ENCODE peak calls at places on chromosomes 16 and 17, in six cellular contexts. M, E, Q, G, V and T are unnamed samples. For H3K4me1, the result is how much of the 10 kb centered on the place peaks cover.

GRCh38 chr17:19728114-19728495 is 11.7 kb upstream of the SLC47A2 start:
- DNase-seq in M (peak), E (peak), Q (no peak), G (peak), V (peak), T (peak)

GRCh38 chr16:2853531-2854073 is 4.4 kb downstream of the PRSS22 start:
- DNase-seq in M (no peak), E (no peak), Q (no peak), G (no peak), V (no peak), T (no peak)

GRCh38 chr16:57617604-57618111 is 10.8 kb upstream of the ADGRG1 start:
- DNase-seq in M (peak), E (peak), Q (no peak), G (no peak), V (no peak), T (no peak)

GRCh38 chr16:9797306-9797705 is 384.9 kb downstream of the GRIN2A start:
- DNase-seq in M (no peak), E (no peak), Q (no peak), G (peak), V (no peak), T (no peak)

GRCh38 chr17:7857724-7858486 is at the start of gene CYB5D1:
- DNase-seq in M (peak), E (peak), Q (peak), G (peak), V (peak), T (peak)

GRCh38 chr17:31564883-31565297 is 173.4 kb downstream of the RAB11FIP4 start:
- DNase-seq in M (no peak), E (peak), Q (peak), G (no peak), V (peak), T (peak)

GRCh38 chr17:35750526-35751395 is 2.3 kb downstream of the GAS2L2 start:
- DNase-seq in M (no peak), E (no peak), Q (no peak), G (no peak), V (no peak), T (no peak)

GRCh38 chr17:48532261-48532660 is 1.4 kb upstream of the HOXB1 start:
- DNase-seq in M (no peak), E (no peak), Q (no peak), G (no peak), V (no peak), T (no peak)

GRCh38 chr16:31528726-31529397 is 1.2 kb downstream of the AHSP start:
- DNase-seq in M (no peak), E (peak), Q (peak), G (no peak), V (no peak), T (no peak)

GRCh38 chr17:74454197-74455024 is 12.0 kb upstream of the CD300A start:
- DNase-seq in M (peak), E (peak), Q (peak), G (peak), V (peak), T (peak)

GRCh38 chr17:45364531-45365390 is 47.9 kb upstream of the MAP3K14 start:
- DNase-seq in M (peak), E (no peak), Q (peak), G (peak), V (no peak), T (no peak)

GRCh38 chr17:16444258-16444886 is 29.0 kb downstream of the TRPV2 start:
- DNase-seq in M (peak), E (peak), Q (no peak), G (no peak), V (no peak), T (peak)

GRCh38 chr16:66639091-66639885 is 34.8 kb downstream of the CMTM3 start:
- DNase-seq in M (no peak), E (no peak), Q (no peak), G (no peak), V (no peak), T (no peak)

GRCh38 chr16:20799599-20799998 is 6.7 kb downstream of the ERI2 start:
- DNase-seq in M (no peak), E (no peak), Q (peak), G (no peak), V (peak), T (no peak)

GRCh38 chr17:7213895-7214299 is 5.7 kb downstream of the DLG4 start:
- DNase-seq in M (peak), E (peak), Q (peak), G (no peak), V (peak), T (peak)

GRCh38 chr16:17370233-17371013 is 100.3 kb downstream of the XYLT1 start:
- DNase-seq in M (no peak), E (no peak), Q (no peak), G (peak), V (peak), T (peak)

GRCh38 chr17:75637143-75637538 is 3.9 kb downstream of the SMIM5 start:
- DNase-seq in M (no peak), E (no peak), Q (no peak), G (peak), V (no peak), T (peak)

GRCh38 chr16:47750371-47750770 is 289.2 kb downstream of the PHKB start:
- DNase-seq in M (no peak), E (no peak), Q (no peak), G (no peak), V (no peak), T (no peak)

GRCh38 chr16:68564367-68564985 is 25.4 kb downstream of the ZFP90 start:
- DNase-seq in M (no peak), E (no peak), Q (peak), G (no peak), V (peak), T (no peak)

GRCh38 chr16:11682655-11683096 is 14.4 kb downstream of the SNN start:
- DNase-seq in M (no peak), E (no peak), Q (no peak), G (no peak), V (peak), T (no peak)

GRCh38 chr17:55584055-55584685 is 72.9 kb upstream of the SMIM36 start:
- DNase-seq in M (no peak), E (no peak), Q (no peak), G (no peak), V (peak), T (no peak)

GRCh38 chr17:66842959-66843358 is 8.0 kb downstream of the CACNG5 start:
- DNase-seq in M (no peak), E (no peak), Q (no peak), G (no peak), V (no peak), T (no peak)

GRCh38 chr17:17693955-17694228 is 12.6 kb downstream of the RAI1 start:
- DNase-seq in M (no peak), E (no peak), Q (no peak), G (no peak), V (no peak), T (no peak)

GRCh38 chr17:75051941-75052340 is 4.9 kb downstream of the KCTD2 start:
- DNase-seq in M (no peak), E (no peak), Q (no peak), G (no peak), V (no peak), T (no peak)

GRCh38 chr17:66673668-66674276 is 161.1 kb upstream of the CACNG5 start:
- DNase-seq in M (peak), E (peak), Q (peak), G (no peak), V (peak), T (peak)

GRCh38 chr16:24188751-24189318 is 67.3 kb upstream of the CACNG3 start:
- DNase-seq in M (no peak), E (no peak), Q (no peak), G (no peak), V (no peak), T (no peak)

GRCh38 chr17:19724501-19725420 is 8.4 kb upstream of the SLC47A2 start:
- DNase-seq in M (peak), E (peak), Q (no peak), G (peak), V (no peak), T (no peak)

GRCh38 chr16:58501242-58502131 is 1.5 kb downstream of the NDRG4 start:
- DNase-seq in M (no peak), E (peak), Q (peak), G (peak), V (no peak), T (peak)

GRCh38 chr16:6193718-6194117 is 1096.1 kb upstream of the EEF2KMT start:
- DNase-seq in M (no peak), E (no peak), Q (peak), G (no peak), V (no peak), T (no peak)

GRCh38 chr17:4969551-4970231 is 2.1 kb upstream of the SPAG7 start:
- DNase-seq in M (peak), E (no peak), Q (no peak), G (no peak), V (peak), T (no peak)

GRCh38 chr16:57299009-57299718 is 14.7 kb upstream of the PLLP start:
- DNase-seq in M (no peak), E (no peak), Q (peak), G (no peak), V (no peak), T (no peak)

GRCh38 chr16:57797526-57798266 is 4.6 kb downstream of the KIFC3 start:
- DNase-seq in M (no peak), E (peak), Q (peak), G (peak), V (no peak), T (peak)

GRCh38 chr17:6953689-6954088 is 42.2 kb upstream of the ALOX12 start:
- DNase-seq in M (no peak), E (no peak), Q (no peak), G (no peak), V (no peak), T (no peak)

GRCh38 chr17:43406676-43407645 is 8.2 kb downstream of the ARL4D start:
- DNase-seq in M (no peak), E (no peak), Q (peak), G (no peak), V (peak), T (peak)

GRCh38 chr17:17387461-17388362 is 84.5 kb downstream of the NT5M start:
- DNase-seq in M (no peak), E (peak), Q (peak), G (no peak), V (no peak), T (peak)

GRCh38 chr16:82653550-82654511 is 27.1 kb downstream of the CDH13 start:
- DNase-seq in M (no peak), E (no peak), Q (peak), G (no peak), V (peak), T (no peak)

GRCh38 chr17:62653831-62654829 is 26.7 kb downstream of the MRC2 start:
- DNase-seq in M (peak), E (peak), Q (no peak), G (peak), V (peak), T (no peak)

GRCh38 chr16:72876981-72877373 is 171.0 kb downstream of the ZFHX3 start:
- DNase-seq in M (no peak), E (no peak), Q (no peak), G (no peak), V (no peak), T (no peak)

GRCh38 chr17:73365934-73366623 is 54.3 kb upstream of the CDC42EP4 start:
- DNase-seq in M (peak), E (peak), Q (no peak), G (peak), V (no peak), T (peak)
- H3K4me3 ChIP-seq in M (no peak), E (no peak), Q (no peak), G (no peak), V (no peak), T (no peak)

GRCh38 chr17:38910325-38910724 is 15.1 kb upstream of the LASP1NB start:
- DNase-seq in M (no peak), E (no peak), Q (no peak), G (peak), V (no peak), T (no peak)
- H3K4me1 ChIP-seq in M (under half), E (under half), Q (under half), G (under half), V (under half), T (under half)

GRCh38 chr17:1732241-1733046 is 7.9 kb downstream of the WDR81 start:
- DNase-seq in M (no peak), E (no peak), Q (no peak), G (peak), V (no peak), T (no peak)

GRCh38 chr17:1733047-1733357 is 8.5 kb downstream of the WDR81 start:
- DNase-seq in M (no peak), E (no peak), Q (no peak), G (no peak), V (no peak), T (no peak)

GRCh38 chr17:1731194-1731506 is 6.6 kb downstream of the WDR81 start:
- DNase-seq in M (no peak), E (no peak), Q (no peak), G (no peak), V (no peak), T (no peak)

GRCh38 chr17:1730004-1730344 is 5.5 kb downstream of the WDR81 start:
- DNase-seq in M (no peak), E (no peak), Q (no peak), G (no peak), V (no peak), T (no peak)

DNA sequence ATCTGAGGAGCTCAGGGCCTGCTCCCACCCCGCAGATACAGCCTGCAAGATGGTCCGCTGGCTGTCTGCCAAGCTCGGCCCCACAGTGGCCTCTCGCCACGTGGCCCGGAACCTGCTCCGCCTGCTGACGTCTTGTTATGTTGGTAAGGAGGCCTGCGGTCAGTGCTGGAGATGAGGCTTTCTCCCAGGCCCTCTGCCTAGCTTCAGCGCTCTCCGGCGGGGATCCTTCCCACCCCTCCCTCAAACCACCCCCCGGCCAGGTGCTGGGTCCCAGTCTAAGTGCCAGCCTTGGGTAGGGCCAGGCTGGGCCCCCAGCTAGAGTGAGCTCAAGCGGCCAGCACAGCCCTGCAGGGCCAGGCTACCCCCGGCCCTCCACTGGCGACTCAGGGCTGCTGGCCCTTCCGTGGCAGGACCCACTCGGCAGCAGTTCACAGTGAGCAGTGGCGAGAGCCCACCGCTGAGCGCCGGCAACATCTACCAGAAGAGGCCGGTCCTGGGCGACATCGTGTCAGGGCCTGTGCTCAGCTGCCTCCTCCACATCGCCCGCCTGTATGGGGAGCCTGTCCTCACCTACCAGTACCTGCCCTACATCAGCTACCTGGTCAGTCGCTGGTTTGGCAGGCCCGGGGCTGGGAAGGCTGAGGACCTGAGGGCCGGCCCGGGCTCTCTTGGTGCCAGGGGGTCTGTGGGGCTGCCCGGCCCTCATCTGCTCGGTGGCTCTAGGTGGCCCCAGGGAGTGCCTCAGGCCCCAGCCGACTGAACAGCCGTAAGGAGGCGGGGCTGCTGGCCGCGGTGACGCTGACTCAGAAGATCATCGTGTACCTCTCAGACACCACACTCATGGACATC is 6.1 kb downstream of the WDR81 start:
- DNase-seq in M (peak), E (peak), Q (no peak), G (peak), V (peak), T (peak)
- H3K4me3 ChIP-seq in M (no peak), E (no peak), Q (no peak), G (no peak), V (no peak), T (no peak)

GRCh38 chr17:28743243-28744103 is at the start of gene TRAF4:
- DNase-seq in M (peak), E (peak), Q (peak), G (peak), V (peak), T (peak)
- H3K4me1 ChIP-seq in M (under half), E (under half), Q (under half), G (under half), V (under half), T (under half)

GRCh38 chr16:87486282-87486681 is 6.5 kb downstream of the ZCCHC14 start:
- DNase-seq in M (no peak), E (no peak), Q (no peak), G (no peak), V (no peak), T (no peak)

GRCh38 chr16:87490091-87490798 is 2.6 kb downstream of the ZCCHC14 start:
- DNase-seq in M (no peak), E (no peak), Q (no peak), G (no peak), V (peak), T (no peak)

GRCh38 chr16:87484487-87485331 is 8.1 kb downstream of the ZCCHC14 start:
- DNase-seq in M (peak), E (no peak), Q (no peak), G (no peak), V (no peak), T (peak)

GRCh38 chr16:87489434-87490045 is 3.3 kb downstream of the ZCCHC14 start:
- DNase-seq in M (peak), E (no peak), Q (no peak), G (no peak), V (no peak), T (no peak)

GRCh38 chr16:87487361-87487924 is 5.4 kb downstream of the ZCCHC14 start:
- DNase-seq in M (peak), E (peak), Q (peak), G (peak), V (no peak), T (peak)
- H3K4me3 ChIP-seq in M (no peak), E (no peak), Q (peak), G (no peak), V (peak), T (no peak)

DNA sequence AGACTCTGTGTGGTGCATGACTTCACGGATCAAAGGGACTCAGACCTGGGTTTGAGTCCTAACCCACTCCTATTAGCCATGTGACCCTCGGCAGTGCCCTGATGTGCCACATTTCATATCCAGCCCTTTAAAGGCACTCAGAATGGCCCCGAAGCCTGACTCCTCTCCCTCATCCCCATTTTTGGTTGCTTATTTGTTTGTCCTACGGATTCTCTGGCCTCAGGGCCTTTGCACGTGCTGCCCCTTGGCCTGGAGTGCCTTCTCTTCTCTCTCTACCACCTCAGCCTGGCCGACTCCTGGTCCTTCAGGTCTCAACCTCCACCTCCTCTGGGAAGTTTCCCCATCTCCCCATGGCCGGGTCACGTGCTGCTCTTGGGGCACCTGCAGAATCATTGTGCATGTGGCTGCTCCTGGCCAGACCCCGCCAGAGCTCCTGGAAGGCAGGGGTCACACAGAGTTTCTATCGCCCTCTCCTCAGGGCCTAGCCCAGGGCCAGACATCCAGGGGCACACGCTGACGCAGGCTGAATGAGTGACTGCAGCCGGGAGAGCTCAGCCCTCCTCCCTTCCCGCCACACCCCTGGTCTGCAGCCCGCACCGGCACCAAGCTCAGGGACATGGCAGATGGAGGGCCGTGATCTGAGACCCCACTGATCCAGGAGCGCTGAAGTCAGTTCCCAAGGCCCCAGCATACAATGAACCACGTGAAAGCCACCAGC is 22.0 kb upstream of the CIBAR2 start:
- DNase-seq in M (no peak), E (no peak), Q (no peak), G (peak), V (no peak), T (no peak)
- H3K4me1 ChIP-seq in M (under half), E (under half), Q (under half), G (under half), V (under half), T (under half)

GRCh38 chr17:80270836-80271235 is 10.2 kb downstream of the RNF213 start:
- DNase-seq in M (peak), E (peak), Q (peak), G (peak), V (peak), T (no peak)
- H3K4me3 ChIP-seq in M (no peak), E (no peak), Q (no peak), G (no peak), V (no peak), T (no peak)

GRCh38 chr17:77054926-77055325 is 85.8 kb upstream of the SEC14L1 start:
- DNase-seq in M (no peak), E (no peak), Q (no peak), G (no peak), V (no peak), T (no peak)

GRCh38 chr17:77058016-77058415 is 82.8 kb upstream of the SEC14L1 start:
- DNase-seq in M (no peak), E (no peak), Q (no peak), G (no peak), V (no peak), T (no peak)

GRCh38 chr17:77055453-77055852 is 85.3 kb upstream of the SEC14L1 start:
- DNase-seq in M (no peak), E (no peak), Q (no peak), G (no peak), V (no peak), T (no peak)
- H3K4me1 ChIP-seq in M (under half), E (under half), Q (under half), G (under half), V (under half), T (under half)